ENCODE peak calls at places on chromosomes 6 and 20, in six cellular contexts. G, N, W, C, J and V are unnamed samples.
A peak's percentile ranks its signal among the peaks of the same experiment; 100 is the strongest.

GRCh38 chr6:73513496-73513854 is 7.4 kb downstream of the EEF1A1 start:
- DNase-seq in W (peak; percentile 48), G (no peak), C (no peak), N (no peak), J (no peak), V (no peak)

GRCh38 chr6:157253699-157254098 is 69.6 kb downstream of the TMEM242 start:
- DNase-seq in N (no peak), G (no peak), J (no peak), W (no peak), C (no peak), V (no peak)

GRCh38 chr6:90375681-90376439 is 79.2 kb upstream of the BACH2 start:
- DNase-seq in C (no peak), N (peak; percentile 39), W (peak; percentile 17), J (no peak), G (no peak), V (no peak)

GRCh38 chr6:127277878-127278843 is 11.5 kb downstream of the RNF146 start:
- DNase-seq in W (no peak), C (no peak), N (no peak), J (no peak), G (no peak), V (no peak)

GRCh38 chr6:37710616-37711015 is 12.9 kb upstream of the MDGA1 start:
- DNase-seq in N (no peak), C (no peak), W (no peak), J (no peak), G (no peak), V (no peak)

GRCh38 chr6:97440590-97441176 is 157.7 kb upstream of the MMS22L start:
- DNase-seq in C (peak; percentile 56), G (peak; percentile 0), N (peak; percentile 46), J (no peak), W (peak; percentile 47), V (peak; percentile 7)

GRCh38 chr6:154485784-154486183 is 24.7 kb downstream of the CNKSR3 start:
- DNase-seq in C (no peak), G (no peak), N (no peak), W (no peak), J (no peak), V (no peak)

GRCh38 chr20:44802702-44803101 is 7.6 kb downstream of the RIMS4 start:
- DNase-seq in C (no peak), W (no peak), N (no peak), J (no peak), G (no peak), V (no peak)

GRCh38 chr6:130575971-130576370 is 210.2 kb downstream of the TMEM200A start:
- DNase-seq in W (peak; percentile 37), N (no peak), C (no peak), J (no peak), G (no peak), V (no peak)

GRCh38 chr6:38789256-38789655 is 74.1 kb downstream of the DNAH8 start:
- DNase-seq in J (no peak), N (no peak), C (no peak), W (no peak), G (no peak), V (no peak)

GRCh38 chr20:17654649-17655285 is 27.3 kb downstream of the RRBP1 start:
- DNase-seq in N (peak; percentile 51), G (no peak), J (no peak), W (no peak), C (no peak), V (peak; percentile 42)

GRCh38 chr6:132598473-132598872 is 8.9 kb upstream of the TAAR5 start:
- DNase-seq in G (peak; percentile 26), W (peak; percentile 31), C (no peak), N (peak; percentile 19), J (no peak), V (no peak)

GRCh38 chr20:48597521-48598302 is 230.1 kb downstream of the PREX1 start:
- DNase-seq in G (no peak), C (no peak), W (no peak), J (no peak), N (no peak), V (no peak)

GRCh38 chr20:1465470-1466210 is 1.0 kb downstream of the NSFL1C start:
- DNase-seq in C (no peak), J (no peak), G (no peak), W (no peak), N (no peak), V (no peak)

GRCh38 chr6:69162811-69163210 is 527.7 kb downstream of the ADGRB3 start:
- DNase-seq in W (no peak), G (no peak), C (no peak), N (no peak), J (no peak), V (no peak)

GRCh38 chr6:35725721-35726438 is 11.0 kb upstream of the ARMC12 start:
- DNase-seq in N (no peak), C (no peak), G (no peak), W (peak; percentile 78), J (no peak), V (no peak)

GRCh38 chr6:125415921-125416320 is 114.2 kb upstream of the HDDC2 start:
- DNase-seq in W (no peak), J (no peak), G (no peak), N (no peak), C (no peak), V (no peak)

GRCh38 chr6:7617954-7618764 is 28.2 kb downstream of the SNRNP48 start:
- DNase-seq in G (no peak), J (no peak), C (no peak), W (peak; percentile 62), N (peak; percentile 70), V (peak; percentile 64)

GRCh38 chr6:78781001-78781400 is 86.3 kb upstream of the IRAK1BP1 start:
- DNase-seq in W (no peak), N (no peak), J (no peak), C (no peak), G (no peak), V (no peak)

GRCh38 chr20:4130404-4131189 is 115.2 kb upstream of the RNF24 start:
- DNase-seq in J (no peak), C (no peak), W (no peak), G (peak; percentile 69), N (peak; percentile 69), V (no peak)

GRCh38 chr20:6829510-6830116 is 62.1 kb downstream of the BMP2 start:
- DNase-seq in W (peak; percentile 28), J (no peak), C (peak; percentile 36), N (no peak), G (no peak), V (no peak)

GRCh38 chr20:19737025-19737424 is 21.0 kb upstream of the RIN2 start:
- DNase-seq in J (no peak), N (peak; percentile 30), C (no peak), W (no peak), G (peak; percentile 64), V (no peak)

GRCh38 chr6:43963203-43963602 is 164.0 kb downstream of the MRPL14 start:
- DNase-seq in G (no peak), N (no peak), C (no peak), J (no peak), W (no peak), V (no peak)

GRCh38 chr20:48147326-48147725 is 362.0 kb upstream of the SULF2 start:
- DNase-seq in N (no peak), W (no peak), C (no peak), G (no peak), J (no peak), V (no peak)

GRCh38 chr6:33641144-33641543 is 20.0 kb downstream of the ITPR3 start:
- DNase-seq in G (no peak), J (no peak), C (no peak), N (no peak), W (no peak), V (no peak)

GRCh38 chr6:4581468-4582420 is 194.5 kb upstream of the CDYL start:
- DNase-seq in J (no peak), W (no peak), C (no peak), G (no peak), N (peak; percentile 75), V (peak; percentile 66)

GRCh38 chr6:7773914-7774313 is 48.0 kb downstream of the BMP6 start:
- DNase-seq in C (no peak), W (no peak), J (no peak), N (no peak), G (no peak), V (no peak)

GRCh38 chr6:97203343-97203742 is 79.7 kb downstream of the MMS22L start:
- DNase-seq in C (no peak), J (no peak), N (no peak), G (no peak), W (no peak), V (no peak)

GRCh38 chr20:38147166-38147565 is 17.9 kb downstream of the TGM2 start:
- DNase-seq in W (no peak), C (no peak), J (no peak), G (no peak), N (no peak), V (no peak)

GRCh38 chr20:13422637-13423036 is 201.6 kb downstream of the ISM1 start:
- DNase-seq in N (no peak), C (no peak), W (no peak), J (no peak), G (no peak), V (no peak)

GRCh38 chr20:18632196-18632789 is 44.4 kb downstream of the DTD1 start:
- DNase-seq in J (no peak), W (peak; percentile 85), N (peak; percentile 65), C (peak; percentile 46), G (peak; percentile 63), V (peak; percentile 51)